ENCODE peak calls at places on chromosomes 2 and 18, in five cellular contexts. G is stimulated activated naive CD8-positive, alpha-beta T cell treated with anti-CD3 and anti-CD28 coated beads, Interleukin-15, amount 100 ng/mL, for 72 hours; X is glomerular endothelial cell; D is Jurkat, Clone E6-1; E is activated CD4-positive, alpha-beta T cell treated with anti-CD3 and anti-CD28 coated beads, Interleukin-2, amount 50 U/mL, for 24 hours. L is an unnamed sample.

GRCh38 chr2:113965644-113966043 is 75.8 kb downstream of the ACTR3 start:
- DNase-seq in X (peak), D (peak), G (no peak), E (no peak), L (no peak)

GRCh38 chr2:53202063-53202462 is 565.5 kb upstream of the CHAC2 start:
- DNase-seq in X (no peak), D (no peak), G (no peak), E (no peak), L (no peak)

GRCh38 chr18:6755107-6755506 is 25.6 kb downstream of the ARHGAP28 start:
- DNase-seq in X (no peak), D (no peak), G (no peak), E (no peak), L (no peak)

GRCh38 chr18:32798209-32798960 is 25.6 kb upstream of the KLHL14 start:
- DNase-seq in E (no peak), G (no peak), X (no peak), D (no peak), L (no peak)

GRCh38 chr2:120486946-120487345 is 141.0 kb downstream of the INHBB start:
- DNase-seq in E (no peak), X (no peak), G (no peak), D (no peak), L (no peak)

GRCh38 chr2:16050261-16051045 is 110.1 kb downstream of the MYCN start:
- DNase-seq in X (no peak), E (no peak), D (no peak), G (no peak), L (no peak)

GRCh38 chr2:128601298-128602037 is 282.8 kb upstream of the HS6ST1 start:
- DNase-seq in E (no peak), X (no peak), G (no peak), D (no peak), L (no peak)

GRCh38 chr18:79587298-79588125 is 92.1 kb upstream of the CTDP1 start:
- DNase-seq in G (no peak), X (no peak), D (no peak), E (no peak), L (no peak)

GRCh38 chr2:212953170-212953920 is 198.1 kb downstream of the IKZF2 start:
- DNase-seq in E (no peak), D (no peak), X (no peak), G (no peak), L (peak)

GRCh38 chr2:64781991-64782390 is 128.3 kb upstream of the SERTAD2 start:
- DNase-seq in E (no peak), D (no peak), X (no peak), G (no peak), L (no peak)

GRCh38 chr2:170224692-170225091 is 46.7 kb downstream of the MYO3B start:
- DNase-seq in E (no peak), X (no peak), D (no peak), G (no peak), L (no peak)

GRCh38 chr18:55588001-55588875 is at the start of gene TCF4:
- DNase-seq in X (no peak), G (peak), D (peak), E (no peak), L (no peak)

GRCh38 chr18:73677458-73677857 is 470.2 kb downstream of the FBXO15 start:
- DNase-seq in G (no peak), E (no peak), X (no peak), D (no peak), L (no peak)

GRCh38 chr2:18153741-18154140 is 275.3 kb downstream of the KCNS3 start:
- DNase-seq in E (no peak), D (no peak), G (no peak), X (no peak), L (no peak)